ENCODE peak calls at places on chromosomes 16 and 17, in nine cellular contexts. W is amygdala, S is amniotic epithelial cell, L is mesendoderm, C is MCF 10A, R is GM12878, F is AG04449, B is astrocyte of the spinal cord, K is NAMALWA. A is an unnamed sample.
A peak's percentile ranks its signal among the peaks of the same experiment; 100 is the strongest.

GRCh38 chr16:31071861-31072260 is 2.2 kb downstream of the ZNF668 start:
- DNase-seq in W (no peak), S (peak; percentile 64), L (no peak), C (peak; percentile 11), R (no peak), F (no peak), B (peak; percentile 83), K (no peak), A (no peak)

GRCh38 chr16:64403352-64403751 is 718.5 kb downstream of the CDH11 start:
- DNase-seq in W (no peak), S (no peak), L (no peak), C (no peak), R (no peak), F (no peak), B (no peak), K (no peak), A (no peak)

GRCh38 chr17:77428901-77429734 is 288.3 kb downstream of the SEC14L1 start:
- DNase-seq in W (no peak), S (no peak), L (no peak), C (no peak), R (no peak), F (no peak), B (no peak), K (no peak), A (no peak)

GRCh38 chr17:79645022-79645776 is 34.3 kb upstream of the RBFOX3 start:
- DNase-seq in W (no peak), S (no peak), L (no peak), C (no peak), R (no peak), F (no peak), B (no peak), K (no peak), A (peak; percentile 34)

GRCh38 chr16:28534542-28535373 is 4.0 kb downstream of the NUPR1 start:
- DNase-seq in W (no peak), S (peak; percentile 60), L (no peak), C (peak; percentile 96), R (no peak), F (no peak), B (no peak), K (no peak), A (peak; percentile 61)

GRCh38 chr16:2518823-2519710 is 1.1 kb upstream of the AMDHD2 start:
- DNase-seq in W (no peak), S (no peak), L (no peak), C (no peak), R (no peak), F (no peak), B (no peak), K (no peak), A (peak; percentile 65)

GRCh38 chr16:78140818-78141466 is 41.5 kb downstream of the WWOX start:
- DNase-seq in W (no peak), S (no peak), L (no peak), C (no peak), R (no peak), F (no peak), B (no peak), K (no peak), A (no peak)

GRCh38 chr17:31548709-31549108 is 157.2 kb downstream of the RAB11FIP4 start:
- DNase-seq in W (no peak), S (no peak), L (no peak), C (no peak), R (no peak), F (no peak), B (no peak), K (peak; percentile 37), A (no peak)

A was measured in psoas muscle.